ENCODE peak calls at places on chromosomes 6 and 20, in four cellular contexts. M is hepatocyte, H is cardiac muscle cell, D is fibroblast of the aortic adventitia. Y is an unnamed sample.

GRCh38 chr20:4401601-4402000 is 320.1 kb upstream of the PRND start:
- DNase-seq in M (no peak), H (no peak), D (peak; percentile 55), Y (peak; percentile 51)

GRCh38 chr20:544153-544725 is 649 bp upstream of the CSNK2A1 start:
- DNase-seq in D (no peak), M (no peak), H (no peak), Y (no peak)

GRCh38 chr6:109079981-109080380 is 14.7 kb downstream of the SESN1 start:
- DNase-seq in M (no peak), D (peak; percentile 48), H (peak; percentile 72), Y (no peak)

GRCh38 chr6:33915134-33915533 is 111.3 kb upstream of the MLN start:
- DNase-seq in D (no peak), H (no peak), M (no peak), Y (no peak)

GRCh38 chr20:57467742-57468141 is 57.2 kb downstream of the CTCFL start:
- DNase-seq in M (no peak), D (peak; percentile 14), H (no peak), Y (no peak)

GRCh38 chr20:64071341-64072332 is 7.7 kb downstream of the RGS19 start:
- DNase-seq in M (no peak), H (no peak), D (no peak), Y (no peak)

GRCh38 chr6:113385020-113385431 is 472.1 kb upstream of the MARCKS start:
- DNase-seq in H (no peak), M (no peak), D (peak; percentile 53), Y (peak; percentile 66)

GRCh38 chr6:85678000-85678601 is 35.4 kb upstream of the SYNCRIP start:
- DNase-seq in H (no peak), D (no peak), M (no peak), Y (no peak)

GRCh38 chr6:166003569-166003968 is 164.1 kb downstream of the TBXT start:
- DNase-seq in D (no peak), H (no peak), M (no peak), Y (no peak)

GRCh38 chr6:133957780-133958242 is 4.8 kb downstream of the TBPL1 start:
- DNase-seq in D (no peak), H (no peak), M (no peak), Y (no peak)

GRCh38 chr6:133906050-133906449 is 17.1 kb downstream of the TCF21 start:
- DNase-seq in D (no peak), H (no peak), M (no peak), Y (no peak)

GRCh38 chr20:52493177-52493711 is 301.7 kb upstream of the ZFP64 start:
- DNase-seq in M (peak; percentile 19), H (peak; percentile 83), D (peak; percentile 7), Y (peak; percentile 66)

GRCh38 chr6:26447257-26447656 is 7.0 kb downstream of the BTN3A3 start:
- DNase-seq in D (no peak), M (no peak), H (no peak), Y (no peak)

GRCh38 chr6:87658516-87658915 is 43.5 kb downstream of the AKIRIN2 start:
- DNase-seq in H (peak; percentile 15), M (peak; percentile 11), D (peak; percentile 58), Y (no peak)

GRCh38 chr6:82033631-82034211 is 213.8 kb downstream of the IBTK start:
- DNase-seq in H (no peak), M (no peak), D (peak; percentile 61), Y (peak; percentile 37)

GRCh38 chr6:113833537-113833936 is 23.6 kb upstream of the MARCKS start:
- DNase-seq in M (no peak), H (no peak), D (peak; percentile 79), Y (peak; percentile 87)

GRCh38 chr20:58981564-58982364 is 708 bp downstream of the NELFCD start:
- DNase-seq in H (no peak), M (peak; percentile 22), D (peak; percentile 29), Y (no peak)

GRCh38 chr6:151940307-151940706 is 132.8 kb downstream of the ESR1 start:
- DNase-seq in D (no peak), H (no peak), M (no peak), Y (no peak)

GRCh38 chr6:168039849-168040248 is 39.2 kb downstream of the FRMD1 start:
- DNase-seq in H (no peak), M (no peak), D (no peak), Y (no peak)

GRCh38 chr6:162973975-162974374 is 246.2 kb downstream of the PACRG start:
- DNase-seq in M (no peak), H (no peak), D (no peak), Y (peak; percentile 27)

GRCh38 chr6:53624491-53624890 is 41.1 kb downstream of the KLHL31 start:
- DNase-seq in M (no peak), D (no peak), H (no peak), Y (no peak)

GRCh38 chr6:62357826-62358225 is 71.8 kb upstream of the KHDRBS2 start:
- DNase-seq in M (no peak), D (no peak), H (no peak), Y (no peak)

GRCh38 chr6:45949256-45949655 is 66.4 kb downstream of the CLIC5 start:
- DNase-seq in H (no peak), D (no peak), M (peak; percentile 20), Y (no peak)

GRCh38 chr6:156848533-156848932 is 71.4 kb downstream of the ARID1B start:
- DNase-seq in H (peak; percentile 93), M (peak; percentile 66), D (peak; percentile 61), Y (no peak)

GRCh38 chr20:6038256-6038655 is 15.6 kb downstream of the LRRN4 start:
- DNase-seq in M (no peak), D (no peak), H (peak; percentile 65), Y (no peak)

GRCh38 chr6:53282741-53283140 is 66.0 kb downstream of the ELOVL5 start:
- DNase-seq in D (no peak), H (no peak), M (no peak), Y (peak; percentile 61)

GRCh38 chr6:156852858-156853216 is 75.7 kb downstream of the ARID1B start:
- DNase-seq in M (no peak), H (peak; percentile 40), D (no peak), Y (no peak)

GRCh38 chr6:133099573-133099972 is 141.6 kb upstream of the EYA4 start:
- DNase-seq in M (no peak), H (no peak), D (peak; percentile 36), Y (peak; percentile 32)

GRCh38 chr6:166957087-166957804 is 896 bp upstream of the RNASET2 start:
- DNase-seq in M (peak; percentile 70), D (no peak), H (no peak), Y (peak; percentile 35)

GRCh38 chr20:62025394-62025793 is 40.3 kb downstream of the TAF4 start:
- DNase-seq in D (peak; percentile 5), M (no peak), H (no peak), Y (peak; percentile 21)

GRCh38 chr6:129567374-129567773 is 142.6 kb downstream of the ARHGAP18 start:
- DNase-seq in D (no peak), H (peak; percentile 26), M (peak; percentile 25), Y (peak; percentile 10)

GRCh38 chr6:56984374-56984773 is 29.5 kb downstream of the BEND6 start:
- DNase-seq in D (peak; percentile 53), H (no peak), M (no peak), Y (peak; percentile 65)

GRCh38 chr20:18496042-18496441 is 983 bp downstream of the RBBP9 start:
- DNase-seq in H (peak; percentile 7), D (no peak), M (peak; percentile 11), Y (no peak)

GRCh38 chr20:44747166-44748004 is 1.7 kb downstream of the KCNK15 start:
- DNase-seq in D (peak; percentile 86), M (peak; percentile 86), H (peak; percentile 84), Y (peak; percentile 72)

GRCh38 chr6:8536122-8536521 is 100.8 kb upstream of the SLC35B3 start:
- DNase-seq in D (no peak), H (no peak), M (no peak), Y (no peak)

GRCh38 chr20:37845261-37845681 is 57.7 kb upstream of the VSTM2L start:
- DNase-seq in H (peak; percentile 86), D (no peak), M (no peak), Y (no peak)

GRCh38 chr20:10217517-10218410 is 866 bp upstream of the SNAP25 start:
- DNase-seq in H (peak; percentile 92), M (peak; percentile 86), D (peak; percentile 68), Y (peak; percentile 67)

GRCh38 chr6:166540631-166541331 is 45.7 kb downstream of the RAMACL start:
- DNase-seq in D (peak; percentile 33), M (no peak), H (no peak), Y (no peak)

GRCh38 chr20:50358166-50358565 is 152.0 kb upstream of the PTPN1 start:
- DNase-seq in M (no peak), D (no peak), H (no peak), Y (no peak)

GRCh38 chr20:50357783-50358161 is 152.4 kb upstream of the PTPN1 start:
- DNase-seq in H (no peak), D (no peak), M (no peak), Y (no peak)

GRCh38 chr20:50356522-50356880 is 153.7 kb upstream of the PTPN1 start:
- DNase-seq in M (no peak), H (no peak), D (no peak), Y (no peak)

GRCh38 chr20:50355593-50356521 is 154.3 kb upstream of the PTPN1 start:
- DNase-seq in H (no peak), M (no peak), D (no peak), Y (no peak)

GRCh38 chr20:50356962-50357782 is 153.0 kb upstream of the PTPN1 start:
- DNase-seq in H (no peak), D (no peak), M (no peak), Y (no peak)
- H3K4me3 ChIP-seq in H (no peak overlapping the region), D (no peak overlapping the region), M (no peak overlapping the region), Y (no peak overlapping the region)

GRCh38 chr6:16803294-16804006 is 42.2 kb upstream of the ATXN1 start:
- DNase-seq in D (peak; percentile 53), H (peak; percentile 86), M (peak; percentile 81), Y (no peak)
- TF ChIP-seq CTCF in D (no peak), H (no peak), M (peak; percentile 19), Y (no peak)

DNA sequence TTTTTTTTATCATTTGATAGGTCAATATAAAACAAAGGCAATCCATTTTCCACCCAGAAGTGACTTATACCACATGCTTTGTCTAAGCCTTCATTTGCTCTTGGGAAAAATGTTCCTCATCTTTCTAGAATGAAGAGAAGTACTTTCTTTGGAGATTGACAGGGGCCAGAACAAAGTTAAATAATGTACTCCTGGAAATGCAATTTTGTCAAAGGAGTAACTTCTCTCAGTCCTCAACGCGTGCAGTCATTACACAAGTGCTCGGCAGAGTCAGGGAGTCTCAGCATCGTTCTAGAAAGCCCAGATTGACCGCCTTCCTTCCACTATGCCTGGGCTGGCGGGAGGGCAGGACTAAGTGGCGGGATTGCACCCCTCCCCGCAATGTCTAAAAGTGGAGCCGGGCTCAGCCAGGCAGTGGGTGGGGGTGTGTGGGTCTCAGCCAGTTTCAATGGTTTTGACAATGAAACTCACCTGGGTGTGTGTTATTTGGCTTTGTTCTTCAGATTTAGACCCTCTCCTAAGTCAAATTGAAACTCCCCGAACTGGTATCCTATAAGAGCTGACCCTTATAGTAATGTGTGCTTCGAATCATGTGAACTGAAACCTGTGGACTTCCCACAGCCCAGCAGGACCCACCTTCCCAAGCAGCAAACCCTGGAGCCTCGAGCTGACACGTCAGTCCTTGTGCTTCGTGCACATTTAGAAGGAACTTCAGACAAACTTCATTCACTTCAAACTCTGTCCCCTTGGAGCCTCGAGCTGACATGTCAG is 63.2 kb upstream of the DUSP22 start:
- DNase-seq in D (no peak), M (no peak), H (no peak), Y (no peak)
- H3K4me3 ChIP-seq in D (no peak overlapping the region), M (no peak overlapping the region), H (no peak overlapping the region), Y (no peak overlapping the region)

DNA sequence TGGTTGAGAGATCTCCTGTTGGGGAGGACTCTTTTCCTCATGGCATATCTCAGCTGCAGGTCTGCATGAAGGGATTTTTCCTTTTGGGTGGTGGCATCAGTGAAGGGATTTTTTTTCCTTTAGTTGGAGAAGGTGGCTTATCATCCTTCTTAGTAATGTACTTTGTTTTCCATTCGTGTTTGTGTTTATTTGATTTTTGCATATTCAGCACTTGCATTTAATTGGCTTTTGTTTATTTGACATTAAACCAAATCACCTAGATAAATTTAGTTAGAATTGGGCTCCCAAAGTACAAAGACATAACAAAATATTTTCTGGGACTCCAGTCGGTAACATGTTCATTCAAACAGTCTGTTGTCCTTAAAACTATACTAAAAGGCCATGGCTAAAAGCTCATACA is 56.2 kb upstream of the MANEA start:
- DNase-seq in D (no peak), M (no peak), H (no peak), Y (no peak)
- TF ChIP-seq CTCF in D (no peak), M (no peak), H (no peak), Y (no peak)